ENCODE peak calls at places on chromosome 15, in nine cellular contexts. X, J, U, T, C, N, V, S and D are unnamed samples.

GRCh38 chr15:51736069-51736468 is 1.4 kb downstream of the LYSMD2 start:
- DNase-seq in X (peak; percentile 26), J (no peak), U (no peak), T (no peak), C (no peak), N (no peak), V (no peak), S (no peak), D (no peak)

GRCh38 chr15:80970018-80970657 is 19.5 kb downstream of the MESD start:
- DNase-seq in X (peak; percentile 74), J (peak; percentile 69), U (peak; percentile 74), T (no peak), C (peak; percentile 57), N (peak; percentile 57), V (no peak), S (peak; percentile 54), D (peak; percentile 53)

GRCh38 chr15:36696191-36696590 is 116.8 kb downstream of the CDIN1 start:
- DNase-seq in X (no peak), J (no peak), U (no peak), T (no peak), C (no peak), N (no peak), V (no peak), S (no peak), D (no peak)

GRCh38 chr15:65525622-65526021 is 4.6 kb upstream of the HACD3 start:
- DNase-seq in X (peak; percentile 47), J (no peak), U (no peak), T (no peak), C (no peak), N (no peak), V (no peak), S (no peak), D (no peak)

GRCh38 chr15:49383266-49383665 is 39.8 kb upstream of the FGF7 start:
- DNase-seq in X (peak; percentile 63), J (peak; percentile 33), U (no peak), T (no peak), C (no peak), N (no peak), V (peak; percentile 11), S (no peak), D (no peak)

GRCh38 chr15:80289558-80290277 is 37.7 kb upstream of the CTXND1 start:
- DNase-seq in X (no peak), J (no peak), U (no peak), T (no peak), C (no peak), N (no peak), V (no peak), S (no peak), D (no peak)

GRCh38 chr15:64133619-64134018 is 17.9 kb upstream of the SNX22 start:
- DNase-seq in X (no peak), J (no peak), U (no peak), T (no peak), C (no peak), N (no peak), V (no peak), S (no peak), D (no peak)

GRCh38 chr15:65305776-65306175 is 1.3 kb downstream of the RNU5B-1 start:
- DNase-seq in X (no peak), J (no peak), U (no peak), T (no peak), C (no peak), N (no peak), V (no peak), S (no peak), D (no peak)

GRCh38 chr15:88700716-88701115 is 61.9 kb downstream of the ISG20 start:
- DNase-seq in X (no peak), J (no peak), U (no peak), T (no peak), C (no peak), N (no peak), V (no peak), S (no peak), D (no peak)

GRCh38 chr15:70200003-70200410 is 102.3 kb upstream of the TLE3 start:
- DNase-seq in X (no peak), J (no peak), U (no peak), T (no peak), C (no peak), N (no peak), V (no peak), S (no peak), D (no peak)

GRCh38 chr15:90184119-90184785 is 16.9 kb upstream of the SEMA4B start:
- DNase-seq in X (peak; percentile 80), J (peak; percentile 61), U (no peak), T (no peak), C (peak; percentile 79), N (peak; percentile 13), V (no peak), S (peak; percentile 82), D (peak; percentile 92)

GRCh38 chr15:68781766-68782588 is 38.7 kb downstream of the ANP32A start:
- DNase-seq in X (no peak), J (no peak), U (no peak), T (no peak), C (no peak), N (peak; percentile 8), V (no peak), S (no peak), D (peak; percentile 57)

GRCh38 chr15:90986790-90987507 is 7.4 kb downstream of the PRC1 start:
- DNase-seq in X (no peak), J (no peak), U (no peak), T (no peak), C (no peak), N (no peak), V (no peak), S (no peak), D (no peak)

GRCh38 chr15:90219421-90220141 is 14.2 kb downstream of the CIB1 start:
- DNase-seq in X (peak; percentile 23), J (no peak), U (peak; percentile 87), T (no peak), C (peak; percentile 47), N (peak; percentile 55), V (no peak), S (peak; percentile 31), D (no peak)

GRCh38 chr15:88255496-88256171 is 905 bp downstream of the NTRK3 start:
- DNase-seq in X (no peak), J (peak; percentile 43), U (peak; percentile 65), T (no peak), C (peak; percentile 70), N (no peak), V (no peak), S (peak; percentile 18), D (no peak)

GRCh38 chr15:74776851-74777768 is 4.8 kb upstream of the CSK start:
- DNase-seq in X (peak; percentile 28), J (no peak), U (no peak), T (no peak), C (no peak), N (no peak), V (no peak), S (no peak), D (no peak)

GRCh38 chr15:52653451-52653964 is 25.7 kb downstream of the ATOSA start:
- DNase-seq in X (peak; percentile 96), J (peak; percentile 74), U (peak; percentile 33), T (no peak), C (no peak), N (no peak), V (peak; percentile 48), S (peak; percentile 55), D (no peak)

GRCh38 chr15:100918690-100919480 is at the start of gene LRRK1:
- DNase-seq in X (peak; percentile 53), J (peak; percentile 42), U (peak; percentile 78), T (no peak), C (peak; percentile 43), N (peak; percentile 11), V (no peak), S (peak; percentile 33), D (peak; percentile 87)

GRCh38 chr15:41969851-41970431 is 2.4 kb downstream of the EHD4 start:
- DNase-seq in X (no peak), J (no peak), U (no peak), T (no peak), C (no peak), N (no peak), V (no peak), S (no peak), D (no peak)

GRCh38 chr15:72890043-72890442 is 106.5 kb upstream of the ADPGK start:
- DNase-seq in X (no peak), J (no peak), U (peak; percentile 87), T (no peak), C (no peak), N (no peak), V (no peak), S (no peak), D (no peak)

GRCh38 chr15:96947830-96948229 is 617.3 kb downstream of the NR2F2 start:
- DNase-seq in X (peak; percentile 37), J (no peak), U (peak; percentile 41), T (no peak), C (no peak), N (no peak), V (no peak), S (peak; percentile 4), D (no peak)

GRCh38 chr15:74421302-74422245 is 12.2 kb downstream of the SEMA7A start:
- DNase-seq in X (no peak), J (no peak), U (no peak), T (no peak), C (no peak), N (no peak), V (no peak), S (no peak), D (no peak)

GRCh38 chr15:87902772-87903388 is 353.7 kb downstream of the NTRK3 start:
- DNase-seq in X (peak; percentile 12), J (no peak), U (no peak), T (no peak), C (no peak), N (no peak), V (no peak), S (no peak), D (peak; percentile 25)

GRCh38 chr15:24621630-24622215 is 53.9 kb upstream of the NPAP1 start:
- DNase-seq in X (no peak), J (no peak), U (no peak), T (no peak), C (no peak), N (no peak), V (no peak), S (no peak), D (no peak)

GRCh38 chr15:70810916-70811578 is 42.9 kb downstream of the LARP6 start:
- DNase-seq in X (no peak), J (no peak), U (no peak), T (no peak), C (no peak), N (no peak), V (no peak), S (no peak), D (peak; percentile 79)

GRCh38 chr15:68592054-68592453 is 13.3 kb downstream of the CORO2B start:
- DNase-seq in X (peak; percentile 72), J (no peak), U (no peak), T (no peak), C (no peak), N (no peak), V (no peak), S (no peak), D (no peak)